ENCODE peak calls at places on chromosomes 5 and 9, in ten cellular contexts. One of them, this sample, is unnamed.

GRCh38 chr5:106392766-106393165 is 1278.0 kb downstream of the EFNA5 start:
- DNase-seq in ELR: peak
- DNase-seq in fibroblast of lung: peak
- DNase-seq in AG10803: no peak
- DNase-seq in brain pericyte: no peak
- DNase-seq in trophoblast cell: peak
- DNase-seq in foreskin keratinocyte: peak
- DNase-seq in endothelial cell: no peak
- DNase-seq in skeletal muscle cell: peak
- DNase-seq in activated CD4-positive, alpha-beta T cell treated with anti-CD3 and anti-CD28 coated beads, Interleukin-2, amount 10 ng/mL, durations not matched to agents 7 days and 5 days: no peak
- DNase-seq in this sample: peak

GRCh38 chr5:156239800-156240199 is 87.2 kb upstream of the SGCD start:
- DNase-seq in ELR: no peak
- DNase-seq in fibroblast of lung: no peak
- DNase-seq in AG10803: no peak
- DNase-seq in brain pericyte: no peak
- DNase-seq in trophoblast cell: no peak
- DNase-seq in foreskin keratinocyte: no peak
- DNase-seq in endothelial cell: no peak
- DNase-seq in skeletal muscle cell: no peak
- DNase-seq in activated CD4-positive, alpha-beta T cell treated with anti-CD3 and anti-CD28 coated beads, Interleukin-2, amount 10 ng/mL, durations not matched to agents 7 days and 5 days: no peak
- DNase-seq in this sample: no peak

GRCh38 chr5:182126-182525 is 9.2 kb upstream of the LRRC14B start:
- DNase-seq in ELR: no peak
- DNase-seq in fibroblast of lung: no peak
- DNase-seq in AG10803: no peak
- DNase-seq in brain pericyte: no peak
- DNase-seq in trophoblast cell: no peak
- DNase-seq in foreskin keratinocyte: no peak
- DNase-seq in endothelial cell: no peak
- DNase-seq in skeletal muscle cell: no peak
- DNase-seq in activated CD4-positive, alpha-beta T cell treated with anti-CD3 and anti-CD28 coated beads, Interleukin-2, amount 10 ng/mL, durations not matched to agents 7 days and 5 days: no peak
- DNase-seq in this sample: no peak

GRCh38 chr9:88018101-88018500 is 43.8 kb upstream of the CDK20 start:
- DNase-seq in ELR: no peak
- DNase-seq in fibroblast of lung: peak
- DNase-seq in AG10803: no peak
- DNase-seq in brain pericyte: no peak
- DNase-seq in trophoblast cell: no peak
- DNase-seq in foreskin keratinocyte: no peak
- DNase-seq in endothelial cell: no peak
- DNase-seq in skeletal muscle cell: no peak
- DNase-seq in activated CD4-positive, alpha-beta T cell treated with anti-CD3 and anti-CD28 coated beads, Interleukin-2, amount 10 ng/mL, durations not matched to agents 7 days and 5 days: no peak
- DNase-seq in this sample: peak

GRCh38 chr5:141664733-141665461 is 13.7 kb upstream of the FCHSD1 start:
- DNase-seq in ELR: peak
- DNase-seq in fibroblast of lung: peak
- DNase-seq in AG10803: peak
- DNase-seq in brain pericyte: no peak
- DNase-seq in trophoblast cell: peak
- DNase-seq in foreskin keratinocyte: no peak
- DNase-seq in endothelial cell: peak
- DNase-seq in skeletal muscle cell: no peak
- DNase-seq in activated CD4-positive, alpha-beta T cell treated with anti-CD3 and anti-CD28 coated beads, Interleukin-2, amount 10 ng/mL, durations not matched to agents 7 days and 5 days: peak
- DNase-seq in this sample: peak

GRCh38 chr9:108760841-108761240 is 94.9 kb downstream of the ACTL7B start:
- DNase-seq in ELR: no peak
- DNase-seq in fibroblast of lung: no peak
- DNase-seq in AG10803: no peak
- DNase-seq in brain pericyte: no peak
- DNase-seq in trophoblast cell: no peak
- DNase-seq in foreskin keratinocyte: no peak
- DNase-seq in endothelial cell: no peak
- DNase-seq in skeletal muscle cell: no peak
- DNase-seq in activated CD4-positive, alpha-beta T cell treated with anti-CD3 and anti-CD28 coated beads, Interleukin-2, amount 10 ng/mL, durations not matched to agents 7 days and 5 days: no peak
- DNase-seq in this sample: no peak

GRCh38 chr5:89901983-89902382 is 507.6 kb downstream of the CETN3 start:
- DNase-seq in ELR: no peak
- DNase-seq in fibroblast of lung: no peak
- DNase-seq in AG10803: no peak
- DNase-seq in brain pericyte: no peak
- DNase-seq in trophoblast cell: no peak
- DNase-seq in foreskin keratinocyte: no peak
- DNase-seq in endothelial cell: no peak
- DNase-seq in skeletal muscle cell: no peak
- DNase-seq in activated CD4-positive, alpha-beta T cell treated with anti-CD3 and anti-CD28 coated beads, Interleukin-2, amount 10 ng/mL, durations not matched to agents 7 days and 5 days: no peak
- DNase-seq in this sample: peak

GRCh38 chr5:178145965-178146820 is 7.5 kb downstream of the NHP2 start:
- DNase-seq in ELR: peak
- DNase-seq in fibroblast of lung: peak
- DNase-seq in AG10803: peak
- DNase-seq in brain pericyte: no peak
- DNase-seq in trophoblast cell: peak
- DNase-seq in foreskin keratinocyte: peak
- DNase-seq in endothelial cell: peak
- DNase-seq in skeletal muscle cell: no peak
- DNase-seq in activated CD4-positive, alpha-beta T cell treated with anti-CD3 and anti-CD28 coated beads, Interleukin-2, amount 10 ng/mL, durations not matched to agents 7 days and 5 days: peak
- DNase-seq in this sample: peak

GRCh38 chr5:74325866-74326265 is 314.7 kb downstream of the ENC1 start:
- DNase-seq in ELR: peak
- DNase-seq in fibroblast of lung: peak
- DNase-seq in AG10803: peak
- DNase-seq in brain pericyte: no peak
- DNase-seq in trophoblast cell: no peak
- DNase-seq in foreskin keratinocyte: peak
- DNase-seq in endothelial cell: no peak
- DNase-seq in skeletal muscle cell: no peak
- DNase-seq in activated CD4-positive, alpha-beta T cell treated with anti-CD3 and anti-CD28 coated beads, Interleukin-2, amount 10 ng/mL, durations not matched to agents 7 days and 5 days: no peak
- DNase-seq in this sample: peak

GRCh38 chr9:95939472-95939871 is 64.0 kb downstream of the ERCC6L2 start:
- DNase-seq in ELR: no peak
- DNase-seq in fibroblast of lung: no peak
- DNase-seq in AG10803: no peak
- DNase-seq in brain pericyte: no peak
- DNase-seq in trophoblast cell: no peak
- DNase-seq in foreskin keratinocyte: no peak
- DNase-seq in endothelial cell: no peak
- DNase-seq in skeletal muscle cell: no peak
- DNase-seq in activated CD4-positive, alpha-beta T cell treated with anti-CD3 and anti-CD28 coated beads, Interleukin-2, amount 10 ng/mL, durations not matched to agents 7 days and 5 days: no peak
- DNase-seq in this sample: no peak

GRCh38 chr5:161431963-161432362 is 114.6 kb downstream of the GABRB2 start:
- DNase-seq in ELR: no peak
- DNase-seq in fibroblast of lung: no peak
- DNase-seq in AG10803: no peak
- DNase-seq in brain pericyte: no peak
- DNase-seq in trophoblast cell: no peak
- DNase-seq in foreskin keratinocyte: no peak
- DNase-seq in endothelial cell: no peak
- DNase-seq in skeletal muscle cell: no peak
- DNase-seq in activated CD4-positive, alpha-beta T cell treated with anti-CD3 and anti-CD28 coated beads, Interleukin-2, amount 10 ng/mL, durations not matched to agents 7 days and 5 days: no peak
- DNase-seq in this sample: no peak

GRCh38 chr5:120405291-120405864 is 58.7 kb upstream of the PRR16 start:
- DNase-seq in ELR: peak
- DNase-seq in fibroblast of lung: peak
- DNase-seq in AG10803: peak
- DNase-seq in brain pericyte: peak
- DNase-seq in trophoblast cell: no peak
- DNase-seq in foreskin keratinocyte: peak
- DNase-seq in endothelial cell: no peak
- DNase-seq in skeletal muscle cell: peak
- DNase-seq in activated CD4-positive, alpha-beta T cell treated with anti-CD3 and anti-CD28 coated beads, Interleukin-2, amount 10 ng/mL, durations not matched to agents 7 days and 5 days: no peak
- DNase-seq in this sample: peak

GRCh38 chr9:126965541-126966428 is 51.2 kb downstream of the RALGPS1 start:
- DNase-seq in ELR: peak
- DNase-seq in fibroblast of lung: peak
- DNase-seq in AG10803: peak
- DNase-seq in brain pericyte: no peak
- DNase-seq in trophoblast cell: peak
- DNase-seq in foreskin keratinocyte: no peak
- DNase-seq in endothelial cell: peak
- DNase-seq in skeletal muscle cell: no peak
- DNase-seq in activated CD4-positive, alpha-beta T cell treated with anti-CD3 and anti-CD28 coated beads, Interleukin-2, amount 10 ng/mL, durations not matched to agents 7 days and 5 days: peak
- DNase-seq in this sample: peak

GRCh38 chr5:59367791-59368394 is 525.6 kb downstream of the PDE4D start:
- DNase-seq in ELR: peak
- DNase-seq in fibroblast of lung: peak
- DNase-seq in AG10803: peak
- DNase-seq in brain pericyte: no peak
- DNase-seq in trophoblast cell: peak
- DNase-seq in foreskin keratinocyte: peak
- DNase-seq in endothelial cell: peak
- DNase-seq in skeletal muscle cell: no peak
- DNase-seq in activated CD4-positive, alpha-beta T cell treated with anti-CD3 and anti-CD28 coated beads, Interleukin-2, amount 10 ng/mL, durations not matched to agents 7 days and 5 days: peak
- DNase-seq in this sample: peak

GRCh38 chr9:84519486-84519885 is 150.0 kb upstream of the NTRK2 start:
- DNase-seq in ELR: no peak
- DNase-seq in fibroblast of lung: no peak
- DNase-seq in AG10803: no peak
- DNase-seq in brain pericyte: no peak
- DNase-seq in trophoblast cell: no peak
- DNase-seq in foreskin keratinocyte: peak
- DNase-seq in endothelial cell: no peak
- DNase-seq in skeletal muscle cell: no peak
- DNase-seq in activated CD4-positive, alpha-beta T cell treated with anti-CD3 and anti-CD28 coated beads, Interleukin-2, amount 10 ng/mL, durations not matched to agents 7 days and 5 days: no peak
- DNase-seq in this sample: no peak

GRCh38 chr5:105392122-105392709 is 1829.6 kb upstream of the NUDT12 start:
- DNase-seq in ELR: no peak
- DNase-seq in fibroblast of lung: no peak
- DNase-seq in AG10803: no peak
- DNase-seq in brain pericyte: no peak
- DNase-seq in trophoblast cell: peak
- DNase-seq in foreskin keratinocyte: no peak
- DNase-seq in endothelial cell: no peak
- DNase-seq in skeletal muscle cell: no peak
- DNase-seq in activated CD4-positive, alpha-beta T cell treated with anti-CD3 and anti-CD28 coated beads, Interleukin-2, amount 10 ng/mL, durations not matched to agents 7 days and 5 days: no peak
- DNase-seq in this sample: no peak

GRCh38 chr5:139422307-139422893 is 16.9 kb downstream of the DNAJC18 start:
- DNase-seq in ELR: peak
- DNase-seq in fibroblast of lung: peak
- DNase-seq in AG10803: peak
- DNase-seq in brain pericyte: no peak
- DNase-seq in trophoblast cell: peak
- DNase-seq in foreskin keratinocyte: no peak
- DNase-seq in endothelial cell: peak
- DNase-seq in skeletal muscle cell: no peak
- DNase-seq in activated CD4-positive, alpha-beta T cell treated with anti-CD3 and anti-CD28 coated beads, Interleukin-2, amount 10 ng/mL, durations not matched to agents 7 days and 5 days: peak
- DNase-seq in this sample: peak

GRCh38 chr5:115351356-115352195 is 55.1 kb upstream of the CCDC112 start:
- DNase-seq in ELR: peak
- DNase-seq in fibroblast of lung: peak
- DNase-seq in AG10803: peak
- DNase-seq in brain pericyte: no peak
- DNase-seq in trophoblast cell: no peak
- DNase-seq in foreskin keratinocyte: no peak
- DNase-seq in endothelial cell: no peak
- DNase-seq in skeletal muscle cell: no peak
- DNase-seq in activated CD4-positive, alpha-beta T cell treated with anti-CD3 and anti-CD28 coated beads, Interleukin-2, amount 10 ng/mL, durations not matched to agents 7 days and 5 days: no peak
- DNase-seq in this sample: peak

GRCh38 chr5:133354323-133355161 is 257.8 kb downstream of the FSTL4 start:
- DNase-seq in ELR: no peak
- DNase-seq in fibroblast of lung: no peak
- DNase-seq in AG10803: no peak
- DNase-seq in brain pericyte: no peak
- DNase-seq in trophoblast cell: no peak
- DNase-seq in foreskin keratinocyte: no peak
- DNase-seq in endothelial cell: no peak
- DNase-seq in skeletal muscle cell: no peak
- DNase-seq in activated CD4-positive, alpha-beta T cell treated with anti-CD3 and anti-CD28 coated beads, Interleukin-2, amount 10 ng/mL, durations not matched to agents 7 days and 5 days: no peak
- DNase-seq in this sample: no peak

GRCh38 chr5:109921735-109922395 is 232.1 kb downstream of the MAN2A1 start:
- DNase-seq in ELR: no peak
- DNase-seq in fibroblast of lung: peak
- DNase-seq in AG10803: no peak
- DNase-seq in brain pericyte: no peak
- DNase-seq in trophoblast cell: no peak
- DNase-seq in foreskin keratinocyte: no peak
- DNase-seq in endothelial cell: no peak
- DNase-seq in skeletal muscle cell: peak
- DNase-seq in activated CD4-positive, alpha-beta T cell treated with anti-CD3 and anti-CD28 coated beads, Interleukin-2, amount 10 ng/mL, durations not matched to agents 7 days and 5 days: peak
- DNase-seq in this sample: peak